ENCODE peak calls at places on chromosomes 13 and 19, in ten cellular contexts. Z, B, A, T, V, K, H, W, P and J are unnamed samples.

GRCh38 chr13:37072024-37072423 is 12.5 kb upstream of the SUPT20H start:
- DNase-seq in Z (no peak), B (no peak), A (no peak), T (no peak), V (no peak), K (no peak), H (no peak), W (no peak), P (no peak), J (no peak)

GRCh38 chr19:16218851-16219250 is 21.1 kb downstream of the AP1M1 start:
- DNase-seq in Z (no peak), B (no peak), A (no peak), T (no peak), V (no peak), K (no peak), H (no peak), W (no peak), P (no peak), J (no peak)

GRCh38 chr19:50377051-50377441 is 789 bp downstream of the NR1H2 start:
- DNase-seq in Z (peak), B (peak), A (peak), T (no peak), V (no peak), K (peak), H (peak), W (peak), P (no peak), J (no peak)

GRCh38 chr13:30690282-30691188 is 44.8 kb upstream of the ALOX5AP start:
- DNase-seq in Z (no peak), B (no peak), A (peak), T (peak), V (peak), K (no peak), H (peak), W (peak), P (peak), J (no peak)

GRCh38 chr13:45086484-45086883 is 33.8 kb upstream of the GTF2F2 start:
- DNase-seq in Z (no peak), B (no peak), A (no peak), T (no peak), V (no peak), K (no peak), H (peak), W (no peak), P (peak), J (no peak)

GRCh38 chr13:96960379-96960778 is 33.9 kb downstream of the OXGR1 start:
- DNase-seq in Z (no peak), B (no peak), A (no peak), T (no peak), V (no peak), K (no peak), H (no peak), W (no peak), P (no peak), J (no peak)

GRCh38 chr13:38630780-38631179 is 56.1 kb upstream of the FREM2 start:
- DNase-seq in Z (no peak), B (no peak), A (no peak), T (no peak), V (peak), K (no peak), H (no peak), W (no peak), P (peak), J (no peak)

GRCh38 chr13:109858319-109858718 is 71.9 kb upstream of the IRS2 start:
- DNase-seq in Z (no peak), B (no peak), A (no peak), T (no peak), V (no peak), K (no peak), H (peak), W (no peak), P (no peak), J (no peak)

GRCh38 chr13:99614465-99614885 is 113.2 kb downstream of the TM9SF2 start:
- DNase-seq in Z (no peak), B (no peak), A (peak), T (peak), V (no peak), K (no peak), H (no peak), W (no peak), P (peak), J (no peak)

GRCh38 chr13:45228002-45228401 is 27.2 kb upstream of the KCTD4 start:
- DNase-seq in Z (no peak), B (no peak), A (no peak), T (no peak), V (no peak), K (no peak), H (no peak), W (no peak), P (no peak), J (no peak)

GRCh38 chr19:33998739-33999345 is 173.5 kb upstream of the LSM14A start:
- DNase-seq in Z (no peak), B (no peak), A (no peak), T (no peak), V (peak), K (no peak), H (peak), W (no peak), P (peak), J (no peak)

GRCh38 chr13:45396548-45397095 is 21.6 kb downstream of the SLC25A30 start:
- DNase-seq in Z (no peak), B (no peak), A (no peak), T (no peak), V (no peak), K (no peak), H (no peak), W (peak), P (peak), J (no peak)

GRCh38 chr13:20161275-20161950 is 561 bp upstream of the GJA3 start:
- DNase-seq in Z (no peak), B (no peak), A (no peak), T (peak), V (no peak), K (peak), H (no peak), W (peak), P (peak), J (no peak)

GRCh38 chr19:35396240-35396885 is 25.5 kb downstream of the GPR42 start:
- DNase-seq in Z (no peak), B (no peak), A (no peak), T (no peak), V (no peak), K (no peak), H (no peak), W (no peak), P (no peak), J (no peak)

GRCh38 chr19:51980116-51980736 is 6.4 kb downstream of the ZNF350 start:
- DNase-seq in Z (no peak), B (no peak), A (no peak), T (no peak), V (no peak), K (no peak), H (no peak), W (no peak), P (no peak), J (no peak)